ENCODE peak calls at places on chromosomes 11 and 22, in five cellular contexts. One of them, this sample, is unnamed.

GRCh38 chr11:12706531-12707499 is 32.6 kb downstream of the TEAD1 start:
- DNase-seq in activated T-cell treated with anti-CD3 and anti-CD28 coated beads, Interleukin-2, amount 50 U/mL, for 72 hours: no peak
- DNase-seq in EH: peak
- DNase-seq in HFFc6: no peak
- DNase-seq in stimulated activated CD8-positive, alpha-beta memory T cell treated with anti-CD3 and anti-CD28 coated beads, Interleukin-15, amount 100 ng/mL, for 1 hour: no peak
- DNase-seq in this sample: no peak

GRCh38 chr11:76664578-76665061 is 5.9 kb downstream of the LRRC32 start:
- DNase-seq in activated T-cell treated with anti-CD3 and anti-CD28 coated beads, Interleukin-2, amount 50 U/mL, for 72 hours: no peak
- DNase-seq in EH: no peak
- DNase-seq in HFFc6: no peak
- DNase-seq in stimulated activated CD8-positive, alpha-beta memory T cell treated with anti-CD3 and anti-CD28 coated beads, Interleukin-15, amount 100 ng/mL, for 1 hour: no peak
- DNase-seq in this sample: no peak

GRCh38 chr11:86222081-86222480 is 22.5 kb upstream of the EED start:
- DNase-seq in activated T-cell treated with anti-CD3 and anti-CD28 coated beads, Interleukin-2, amount 50 U/mL, for 72 hours: no peak
- DNase-seq in EH: no peak
- DNase-seq in HFFc6: no peak
- DNase-seq in stimulated activated CD8-positive, alpha-beta memory T cell treated with anti-CD3 and anti-CD28 coated beads, Interleukin-15, amount 100 ng/mL, for 1 hour: no peak
- DNase-seq in this sample: no peak

GRCh38 chr11:35682230-35683195 is 19.9 kb downstream of the TRIM44 start:
- DNase-seq in activated T-cell treated with anti-CD3 and anti-CD28 coated beads, Interleukin-2, amount 50 U/mL, for 72 hours: no peak
- DNase-seq in EH: peak
- DNase-seq in HFFc6: peak
- DNase-seq in stimulated activated CD8-positive, alpha-beta memory T cell treated with anti-CD3 and anti-CD28 coated beads, Interleukin-15, amount 100 ng/mL, for 1 hour: no peak
- DNase-seq in this sample: no peak

GRCh38 chr22:21016644-21017420 is 1.9 kb downstream of the P2RX6 start:
- DNase-seq in activated T-cell treated with anti-CD3 and anti-CD28 coated beads, Interleukin-2, amount 50 U/mL, for 72 hours: no peak
- DNase-seq in EH: no peak
- DNase-seq in HFFc6: no peak
- DNase-seq in stimulated activated CD8-positive, alpha-beta memory T cell treated with anti-CD3 and anti-CD28 coated beads, Interleukin-15, amount 100 ng/mL, for 1 hour: no peak
- DNase-seq in this sample: no peak

GRCh38 chr11:73359930-73360742 is 16.1 kb upstream of the RELT start:
- DNase-seq in activated T-cell treated with anti-CD3 and anti-CD28 coated beads, Interleukin-2, amount 50 U/mL, for 72 hours: peak
- DNase-seq in EH: peak
- DNase-seq in HFFc6: no peak
- DNase-seq in stimulated activated CD8-positive, alpha-beta memory T cell treated with anti-CD3 and anti-CD28 coated beads, Interleukin-15, amount 100 ng/mL, for 1 hour: no peak
- DNase-seq in this sample: peak

GRCh38 chr11:112694244-112694643 is 267.0 kb upstream of the NCAM1 start:
- DNase-seq in activated T-cell treated with anti-CD3 and anti-CD28 coated beads, Interleukin-2, amount 50 U/mL, for 72 hours: no peak
- DNase-seq in EH: no peak
- DNase-seq in HFFc6: no peak
- DNase-seq in stimulated activated CD8-positive, alpha-beta memory T cell treated with anti-CD3 and anti-CD28 coated beads, Interleukin-15, amount 100 ng/mL, for 1 hour: no peak
- DNase-seq in this sample: no peak

GRCh38 chr11:60370252-60370810 is 8.0 kb upstream of the MS4A7 start:
- DNase-seq in activated T-cell treated with anti-CD3 and anti-CD28 coated beads, Interleukin-2, amount 50 U/mL, for 72 hours: no peak
- DNase-seq in EH: no peak
- DNase-seq in HFFc6: no peak
- DNase-seq in stimulated activated CD8-positive, alpha-beta memory T cell treated with anti-CD3 and anti-CD28 coated beads, Interleukin-15, amount 100 ng/mL, for 1 hour: no peak
- DNase-seq in this sample: no peak

GRCh38 chr11:131763193-131763890 is 392.9 kb downstream of the NTM start:
- DNase-seq in activated T-cell treated with anti-CD3 and anti-CD28 coated beads, Interleukin-2, amount 50 U/mL, for 72 hours: no peak
- DNase-seq in EH: peak
- DNase-seq in HFFc6: no peak
- DNase-seq in stimulated activated CD8-positive, alpha-beta memory T cell treated with anti-CD3 and anti-CD28 coated beads, Interleukin-15, amount 100 ng/mL, for 1 hour: no peak
- DNase-seq in this sample: peak

GRCh38 chr11:76801205-76801604 is 18.0 kb downstream of the TSKU start:
- DNase-seq in activated T-cell treated with anti-CD3 and anti-CD28 coated beads, Interleukin-2, amount 50 U/mL, for 72 hours: no peak
- DNase-seq in EH: no peak
- DNase-seq in HFFc6: no peak
- DNase-seq in stimulated activated CD8-positive, alpha-beta memory T cell treated with anti-CD3 and anti-CD28 coated beads, Interleukin-15, amount 100 ng/mL, for 1 hour: no peak
- DNase-seq in this sample: no peak

GRCh38 chr11:17720796-17721171 is 1.4 kb downstream of the MYOD1 start:
- DNase-seq in activated T-cell treated with anti-CD3 and anti-CD28 coated beads, Interleukin-2, amount 50 U/mL, for 72 hours: no peak
- DNase-seq in EH: no peak
- DNase-seq in HFFc6: no peak
- DNase-seq in stimulated activated CD8-positive, alpha-beta memory T cell treated with anti-CD3 and anti-CD28 coated beads, Interleukin-15, amount 100 ng/mL, for 1 hour: no peak
- DNase-seq in this sample: no peak

GRCh38 chr22:45318558-45319318 is 9.0 kb downstream of the FAM118A start:
- DNase-seq in activated T-cell treated with anti-CD3 and anti-CD28 coated beads, Interleukin-2, amount 50 U/mL, for 72 hours: peak
- DNase-seq in EH: peak
- DNase-seq in HFFc6: no peak
- DNase-seq in stimulated activated CD8-positive, alpha-beta memory T cell treated with anti-CD3 and anti-CD28 coated beads, Interleukin-15, amount 100 ng/mL, for 1 hour: no peak
- DNase-seq in this sample: peak

This sample was measured in IMR-90.